ENCODE peak calls at places on chromosomes 1 and 21, in six cellular contexts. One of them, this sample, is unnamed.
A peak's percentile ranks its signal among the peaks of the same experiment; 100 is the strongest.

GRCh38 chr1:21869620-21870121 is 57.6 kb downstream of the LDLRAD2 start:
- DNase-seq in PC-9: peak; percentile 98
- DNase-seq in mammary epithelial cell: peak; percentile 95
- DNase-seq in fibroblast of lung: peak; percentile 76
- DNase-seq in GM23338: no peak
- DNase-seq in astrocyte: peak; percentile 67
- DNase-seq in this sample: peak; percentile 52

GRCh38 chr1:1122981-1123480 is 7.1 kb upstream of the C1orf159 start:
- DNase-seq in PC-9: no peak
- DNase-seq in GM23338: no peak
- DNase-seq in astrocyte: no peak
- DNase-seq in mammary epithelial cell: no peak
- DNase-seq in fibroblast of lung: no peak
- DNase-seq in this sample: peak; percentile 44

GRCh38 chr1:1001057-1001630 is 1.2 kb upstream of the HES4 start:
- DNase-seq in GM23338: peak; percentile 69
- DNase-seq in astrocyte: no peak
- DNase-seq in fibroblast of lung: no peak
- DNase-seq in PC-9: no peak
- DNase-seq in mammary epithelial cell: no peak
- DNase-seq in this sample: no peak

GRCh38 chr1:17139637-17140036 is 20.4 kb upstream of the PADI2 start:
- DNase-seq in astrocyte: no peak
- DNase-seq in fibroblast of lung: no peak
- DNase-seq in GM23338: no peak
- DNase-seq in PC-9: no peak
- DNase-seq in mammary epithelial cell: no peak
- DNase-seq in this sample: no peak

GRCh38 chr1:11847667-11848445 is at the start of gene NPPA:
- DNase-seq in GM23338: no peak
- DNase-seq in astrocyte: no peak
- DNase-seq in mammary epithelial cell: no peak
- DNase-seq in PC-9: no peak
- DNase-seq in fibroblast of lung: peak; percentile 29
- DNase-seq in this sample: no peak

GRCh38 chr21:45511661-45512431 is 30.4 kb downstream of the SLC19A1 start:
- DNase-seq in fibroblast of lung: no peak
- DNase-seq in mammary epithelial cell: no peak
- DNase-seq in astrocyte: no peak
- DNase-seq in PC-9: no peak
- DNase-seq in GM23338: no peak
- DNase-seq in this sample: no peak

GRCh38 chr1:16921391-16922185 is at the start of gene CROCC:
- DNase-seq in astrocyte: no peak
- DNase-seq in fibroblast of lung: peak; percentile 22
- DNase-seq in PC-9: no peak
- DNase-seq in mammary epithelial cell: no peak
- DNase-seq in GM23338: peak; percentile 100
- DNase-seq in this sample: peak; percentile 79

GRCh38 chr1:37037675-37038074 is 3.4 kb upstream of the GRIK3 start:
- DNase-seq in GM23338: peak; percentile 40
- DNase-seq in mammary epithelial cell: no peak
- DNase-seq in astrocyte: no peak
- DNase-seq in PC-9: no peak
- DNase-seq in fibroblast of lung: no peak
- DNase-seq in this sample: no peak

GRCh38 chr1:114610546-114611245 is 29.3 kb upstream of the BCAS2 start:
- DNase-seq in astrocyte: peak; percentile 45
- DNase-seq in GM23338: no peak
- DNase-seq in mammary epithelial cell: peak; percentile 99
- DNase-seq in PC-9: peak; percentile 16
- DNase-seq in fibroblast of lung: peak; percentile 31
- DNase-seq in this sample: no peak

GRCh38 chr1:9717193-9718005 is 65.9 kb downstream of the PIK3CD start:
- DNase-seq in mammary epithelial cell: no peak
- DNase-seq in fibroblast of lung: no peak
- DNase-seq in GM23338: peak; percentile 78
- DNase-seq in astrocyte: no peak
- DNase-seq in PC-9: no peak
- DNase-seq in this sample: no peak

GRCh38 chr1:153202006-153202405 is 1.2 kb upstream of the LELP1 start:
- DNase-seq in GM23338: no peak
- DNase-seq in astrocyte: no peak
- DNase-seq in fibroblast of lung: no peak
- DNase-seq in PC-9: no peak
- DNase-seq in mammary epithelial cell: peak; percentile 17
- DNase-seq in this sample: no peak

GRCh38 chr21:25700741-25701140 is 34.0 kb downstream of the ATP5PF start:
- DNase-seq in fibroblast of lung: no peak
- DNase-seq in PC-9: no peak
- DNase-seq in astrocyte: no peak
- DNase-seq in GM23338: no peak
- DNase-seq in mammary epithelial cell: peak; percentile 61
- DNase-seq in this sample: no peak

GRCh38 chr21:34260598-34260997 is 103.2 kb upstream of the KCNE2 start:
- DNase-seq in astrocyte: no peak
- DNase-seq in PC-9: no peak
- DNase-seq in GM23338: no peak
- DNase-seq in mammary epithelial cell: no peak
- DNase-seq in fibroblast of lung: no peak
- DNase-seq in this sample: no peak

GRCh38 chr1:203519053-203519770 is 25.3 kb downstream of the OPTC start:
- DNase-seq in astrocyte: no peak
- DNase-seq in mammary epithelial cell: peak; percentile 45
- DNase-seq in PC-9: peak; percentile 58
- DNase-seq in GM23338: peak; percentile 90
- DNase-seq in fibroblast of lung: no peak
- DNase-seq in this sample: no peak

GRCh38 chr1:12021616-12022015 is 2.3 kb downstream of the MIIP start:
- DNase-seq in GM23338: no peak
- DNase-seq in PC-9: no peak
- DNase-seq in astrocyte: no peak
- DNase-seq in fibroblast of lung: no peak
- DNase-seq in mammary epithelial cell: no peak
- DNase-seq in this sample: no peak

GRCh38 chr1:8010080-8010664 is 15.9 kb downstream of the ERRFI1 start:
- DNase-seq in mammary epithelial cell: no peak
- DNase-seq in astrocyte: no peak
- DNase-seq in PC-9: no peak
- DNase-seq in fibroblast of lung: peak; percentile 35
- DNase-seq in GM23338: no peak
- DNase-seq in this sample: no peak

GRCh38 chr1:203026666-203027663 is 674 bp downstream of the PPFIA4 start:
- DNase-seq in GM23338: no peak
- DNase-seq in astrocyte: no peak
- DNase-seq in fibroblast of lung: no peak
- DNase-seq in mammary epithelial cell: no peak
- DNase-seq in PC-9: no peak
- DNase-seq in this sample: no peak

GRCh38 chr1:185880779-185881333 is 146.7 kb downstream of the HMCN1 start:
- DNase-seq in GM23338: no peak
- DNase-seq in astrocyte: no peak
- DNase-seq in PC-9: no peak
- DNase-seq in mammary epithelial cell: no peak
- DNase-seq in fibroblast of lung: no peak
- DNase-seq in this sample: no peak

GRCh38 chr1:192575499-192576189 is at the start of gene RGS1:
- DNase-seq in PC-9: no peak
- DNase-seq in mammary epithelial cell: no peak
- DNase-seq in GM23338: peak; percentile 8
- DNase-seq in fibroblast of lung: no peak
- DNase-seq in astrocyte: no peak
- DNase-seq in this sample: no peak

GRCh38 chr1:201176931-201177330 is 13.7 kb upstream of the IGFN1 start:
- DNase-seq in astrocyte: no peak
- DNase-seq in mammary epithelial cell: peak; percentile 77
- DNase-seq in GM23338: no peak
- DNase-seq in fibroblast of lung: no peak
- DNase-seq in PC-9: peak; percentile 50
- DNase-seq in this sample: no peak

GRCh38 chr1:57421366-57421765 is 2.5 kb downstream of the DAB1 start:
- DNase-seq in astrocyte: no peak
- DNase-seq in mammary epithelial cell: no peak
- DNase-seq in PC-9: no peak
- DNase-seq in fibroblast of lung: peak; percentile 4
- DNase-seq in GM23338: peak; percentile 43
- DNase-seq in this sample: peak; percentile 44

GRCh38 chr1:58650141-58650540 is 49.7 kb downstream of the MYSM1 start:
- DNase-seq in astrocyte: peak; percentile 7
- DNase-seq in GM23338: no peak
- DNase-seq in PC-9: no peak
- DNase-seq in fibroblast of lung: peak; percentile 5
- DNase-seq in mammary epithelial cell: peak; percentile 26
- DNase-seq in this sample: no peak

DNA sequence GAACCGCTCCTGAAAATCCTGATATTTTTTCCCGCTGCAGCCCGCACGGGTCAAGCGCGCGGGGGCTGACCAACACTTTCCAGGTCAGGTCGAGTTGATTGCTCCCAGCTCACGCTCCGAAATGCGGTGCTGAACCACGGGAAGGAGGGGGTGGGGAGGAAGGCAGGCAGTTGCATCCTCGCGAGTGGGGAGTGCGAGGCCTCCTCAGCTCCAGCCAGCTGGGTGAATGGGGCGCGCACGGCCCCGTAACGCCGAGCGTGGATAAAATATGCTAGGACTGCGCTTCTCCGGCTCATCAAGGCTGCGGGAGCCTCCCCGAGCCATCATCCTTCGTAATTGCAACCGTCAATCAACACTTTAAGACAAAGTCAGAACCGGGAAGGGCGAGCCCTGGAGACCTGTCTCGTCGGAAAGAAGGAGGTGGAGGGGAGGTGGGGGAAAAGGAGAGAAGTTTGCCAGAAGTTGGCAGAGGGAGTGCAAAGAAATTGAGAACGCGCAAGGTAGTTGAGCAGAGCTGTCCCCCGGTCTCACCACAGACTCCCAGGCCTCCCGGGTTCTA is 8.0 kb downstream of the NR5A2 start:
- DNase-seq in astrocyte: no peak
- DNase-seq in GM23338: peak; percentile 69
- DNase-seq in fibroblast of lung: no peak
- DNase-seq in mammary epithelial cell: no peak
- DNase-seq in PC-9: no peak
- DNase-seq in this sample: no peak
- TF ChIP-seq EZH2 in astrocyte: peak; percentile 81
- TF ChIP-seq EZH2 in GM23338: peak; percentile 4
- TF ChIP-seq EZH2 in fibroblast of lung: no peak
- TF ChIP-seq EZH2 in mammary epithelial cell: peak; percentile 66
- TF ChIP-seq EZH2 in PC-9: no peak
- TF ChIP-seq EZH2 in this sample: no peak

GRCh38 chr1:77652179-77652745 is 30.2 kb downstream of the ZZZ3 start:
- DNase-seq in mammary epithelial cell: no peak
- DNase-seq in fibroblast of lung: peak; percentile 29
- DNase-seq in GM23338: no peak
- DNase-seq in PC-9: no peak
- DNase-seq in astrocyte: peak; percentile 11
- DNase-seq in this sample: no peak

GRCh38 chr1:77643456-77643855 is 39.0 kb downstream of the ZZZ3 start:
- DNase-seq in GM23338: no peak
- DNase-seq in PC-9: no peak
- DNase-seq in fibroblast of lung: no peak
- DNase-seq in mammary epithelial cell: no peak
- DNase-seq in astrocyte: no peak
- DNase-seq in this sample: no peak

GRCh38 chr1:77652970-77653516 is 29.4 kb downstream of the ZZZ3 start:
- DNase-seq in GM23338: no peak
- DNase-seq in fibroblast of lung: no peak
- DNase-seq in mammary epithelial cell: no peak
- DNase-seq in astrocyte: no peak
- DNase-seq in PC-9: no peak
- DNase-seq in this sample: no peak

GRCh38 chr1:77649127-77649526 is 33.3 kb downstream of the ZZZ3 start:
- DNase-seq in astrocyte: no peak
- DNase-seq in GM23338: no peak
- DNase-seq in PC-9: no peak
- DNase-seq in fibroblast of lung: no peak
- DNase-seq in mammary epithelial cell: no peak
- DNase-seq in this sample: no peak
- TF ChIP-seq EZH2 in astrocyte: no peak
- TF ChIP-seq EZH2 in GM23338: no peak
- TF ChIP-seq EZH2 in PC-9: no peak
- TF ChIP-seq EZH2 in fibroblast of lung: no peak
- TF ChIP-seq EZH2 in mammary epithelial cell: no peak
- TF ChIP-seq EZH2 in this sample: no peak

GRCh38 chr21:43919871-43920801 is 55.1 kb downstream of the AGPAT3 start:
- DNase-seq in PC-9: no peak
- DNase-seq in mammary epithelial cell: no peak
- DNase-seq in fibroblast of lung: no peak
- DNase-seq in astrocyte: no peak
- DNase-seq in GM23338: no peak
- DNase-seq in this sample: no peak

GRCh38 chr21:43917515-43918384 is 52.7 kb downstream of the AGPAT3 start:
- DNase-seq in astrocyte: no peak
- DNase-seq in fibroblast of lung: no peak
- DNase-seq in mammary epithelial cell: peak; percentile 26
- DNase-seq in GM23338: no peak
- DNase-seq in PC-9: no peak
- DNase-seq in this sample: no peak

GRCh38 chr21:43918385-43918947 is 53.4 kb downstream of the AGPAT3 start:
- DNase-seq in GM23338: no peak
- DNase-seq in astrocyte: no peak
- DNase-seq in fibroblast of lung: no peak
- DNase-seq in PC-9: no peak
- DNase-seq in mammary epithelial cell: no peak
- DNase-seq in this sample: no peak

GRCh38 chr21:43921602-43921978 is 56.6 kb downstream of the AGPAT3 start:
- DNase-seq in astrocyte: no peak
- DNase-seq in PC-9: no peak
- DNase-seq in mammary epithelial cell: no peak
- DNase-seq in GM23338: peak; percentile 47
- DNase-seq in fibroblast of lung: no peak
- DNase-seq in this sample: no peak

GRCh38 chr21:43919283-43919682 is 54.3 kb downstream of the AGPAT3 start:
- DNase-seq in GM23338: no peak
- DNase-seq in fibroblast of lung: no peak
- DNase-seq in astrocyte: no peak
- DNase-seq in mammary epithelial cell: no peak
- DNase-seq in PC-9: no peak
- DNase-seq in this sample: no peak
- TF ChIP-seq EZH2 in GM23338: no peak
- TF ChIP-seq EZH2 in fibroblast of lung: no peak
- TF ChIP-seq EZH2 in astrocyte: no peak
- TF ChIP-seq EZH2 in mammary epithelial cell: no peak
- TF ChIP-seq EZH2 in PC-9: no peak
- TF ChIP-seq EZH2 in this sample: no peak

DNA sequence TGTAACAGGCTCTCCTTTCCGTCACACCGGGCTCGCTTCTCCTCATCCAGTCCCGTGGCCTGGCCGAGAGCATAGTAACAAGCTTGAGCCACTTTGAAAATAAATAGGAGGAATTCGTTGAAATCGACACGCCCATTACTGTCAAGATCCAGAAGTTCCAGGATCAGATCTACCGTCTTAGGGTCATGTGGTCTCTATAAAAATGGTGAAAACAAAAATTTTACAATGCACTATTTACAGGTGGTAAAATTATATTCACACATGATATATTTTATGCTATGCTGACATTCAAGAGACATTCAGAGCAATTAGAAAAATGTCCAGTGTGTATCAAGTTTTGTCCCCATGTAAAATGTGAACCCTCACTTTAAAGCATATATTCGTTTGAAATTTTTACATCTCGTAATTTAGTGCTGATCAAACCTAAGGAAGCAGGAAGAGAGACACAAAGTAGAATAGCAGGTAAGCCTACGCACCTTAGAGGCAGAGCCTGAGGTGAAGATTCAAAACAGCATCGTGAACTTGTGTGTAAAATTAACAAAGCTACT is 2.3 kb downstream of the TCHH start:
- DNase-seq in GM23338: no peak
- DNase-seq in PC-9: no peak
- DNase-seq in astrocyte: no peak
- DNase-seq in fibroblast of lung: no peak
- DNase-seq in mammary epithelial cell: no peak
- DNase-seq in this sample: no peak
- TF ChIP-seq EZH2 in GM23338: peak; percentile 6
- TF ChIP-seq EZH2 in PC-9: no peak
- TF ChIP-seq EZH2 in astrocyte: no peak
- TF ChIP-seq EZH2 in fibroblast of lung: no peak
- TF ChIP-seq EZH2 in mammary epithelial cell: no peak
- TF ChIP-seq EZH2 in this sample: peak; percentile 72

This sample was measured in A673.